ENCODE peak calls at places on chromosomes 11 and 22, in seven cellular contexts. Q is RCC 7860; A is NCI-H1694 treated with DMSO at 0.1 percent for 48 hours; M is AG09319; Y is stimulated activated CD4-positive, alpha-beta T cell treated with anti-CD3 and anti-CD28 coated beads, Interleukin-12 subunit alpha, Interleukin-12 subunit beta, amount 100 ng/mL, for 4 hours; H is AG08395; V is activated naive CD4-positive, alpha-beta T cell. X is an unnamed sample.

GRCh38 chr11:48093795-48094642 is 113.7 kb downstream of the PTPRJ start:
- DNase-seq in A (no peak), H (no peak), V (no peak), Q (no peak), Y (no peak), M (no peak), X (peak)

GRCh38 chr11:61345170-61345610 is 12.2 kb downstream of the TKFC start:
- DNase-seq in Y (no peak), H (peak), A (peak), V (no peak), Q (no peak), M (no peak), X (no peak)

GRCh38 chr11:122036493-122036892 is 79.5 kb downstream of the BLID start:
- DNase-seq in H (no peak), Y (no peak), M (no peak), Q (no peak), A (no peak), V (no peak), X (no peak)

GRCh38 chr11:118609380-118610219 is 2.2 kb downstream of the PHLDB1 start:
- DNase-seq in V (no peak), Y (peak), H (no peak), M (no peak), Q (no peak), A (no peak), X (peak)

GRCh38 chr11:126414615-126415014 is 59.1 kb downstream of the ST3GAL4 start:
- DNase-seq in V (no peak), Q (no peak), A (no peak), M (no peak), H (no peak), Y (no peak), X (no peak)

GRCh38 chr11:68396526-68396925 is 64.0 kb upstream of the PPP6R3 start:
- DNase-seq in A (peak), H (no peak), V (no peak), M (no peak), Q (no peak), Y (no peak), X (no peak)

GRCh38 chr11:23406131-23406819 is 546.0 kb upstream of the CCDC179 start:
- DNase-seq in Y (no peak), A (no peak), H (no peak), V (no peak), M (no peak), Q (no peak), X (no peak)

GRCh38 chr22:31800065-31800464 is 46.2 kb downstream of the DEPDC5 start:
- DNase-seq in H (no peak), Q (peak), Y (no peak), M (no peak), V (no peak), A (no peak), X (no peak)

GRCh38 chr11:83241291-83241946 is 44.7 kb downstream of the CCDC90B start:
- DNase-seq in M (peak), H (peak), Y (no peak), A (peak), V (no peak), Q (peak), X (peak)

GRCh38 chr11:2375341-2375853 is 1.7 kb upstream of the CD81 start:
- DNase-seq in H (no peak), V (no peak), Q (no peak), Y (no peak), A (no peak), M (no peak), X (no peak)

GRCh38 chr11:126611438-126611837 is 256.0 kb downstream of the ST3GAL4 start:
- DNase-seq in V (no peak), Q (no peak), M (no peak), Y (no peak), A (no peak), H (no peak), X (no peak)

GRCh38 chr22:43560651-43561050 is 148.8 kb downstream of the MPPED1 start:
- DNase-seq in M (no peak), A (no peak), V (no peak), Y (no peak), Q (no peak), H (no peak), X (no peak)

GRCh38 chr11:2929880-2930704 is 872 bp upstream of the PHLDA2 start:
- DNase-seq in V (no peak), Y (peak), H (peak), M (no peak), Q (peak), A (no peak), X (peak)

GRCh38 chr11:10619281-10619680 is 50.8 kb upstream of the LYVE1 start:
- DNase-seq in Q (no peak), H (no peak), A (no peak), Y (no peak), M (no peak), V (no peak), X (no peak)

X was measured in activated CD4-positive, alpha-beta memory T cell treated with anti-CD3 and anti-CD28 coated beads for 36 hours.